ENCODE peak calls at places on chromosome 17, in four cellular contexts. One of them, this sample, is unnamed.

GRCh38 chr17:57682667-57683066 is 62.4 kb downstream of the CCDC182 start:
- DNase-seq in effector CD4-positive, alpha-beta T cell: no peak
- DNase-seq in stimulated activated CD8-positive, alpha-beta memory T cell treated with anti-CD3 and anti-CD28 coated beads, Interleukin-4, amount 100 ng/mL, for 4 hours: no peak
- DNase-seq in heart right ventricle: no peak
- DNase-seq in this sample: no peak

GRCh38 chr17:57478851-57479250 is 222.5 kb downstream of the MSI2 start:
- DNase-seq in effector CD4-positive, alpha-beta T cell: no peak
- DNase-seq in stimulated activated CD8-positive, alpha-beta memory T cell treated with anti-CD3 and anti-CD28 coated beads, Interleukin-4, amount 100 ng/mL, for 4 hours: no peak
- DNase-seq in heart right ventricle: no peak
- DNase-seq in this sample: no peak

GRCh38 chr17:63928172-63928666 is 3.9 kb downstream of the CD79B start:
- DNase-seq in effector CD4-positive, alpha-beta T cell: no peak
- DNase-seq in stimulated activated CD8-positive, alpha-beta memory T cell treated with anti-CD3 and anti-CD28 coated beads, Interleukin-4, amount 100 ng/mL, for 4 hours: no peak
- DNase-seq in heart right ventricle: no peak
- DNase-seq in this sample: no peak

GRCh38 chr17:43479948-43480347 is 3.8 kb upstream of the DHX8 start:
- DNase-seq in effector CD4-positive, alpha-beta T cell: no peak
- DNase-seq in stimulated activated CD8-positive, alpha-beta memory T cell treated with anti-CD3 and anti-CD28 coated beads, Interleukin-4, amount 100 ng/mL, for 4 hours: no peak
- DNase-seq in heart right ventricle: no peak
- DNase-seq in this sample: no peak

GRCh38 chr17:34424814-34425490 is 61.9 kb upstream of the CCL1 start:
- DNase-seq in effector CD4-positive, alpha-beta T cell: no peak
- DNase-seq in stimulated activated CD8-positive, alpha-beta memory T cell treated with anti-CD3 and anti-CD28 coated beads, Interleukin-4, amount 100 ng/mL, for 4 hours: no peak
- DNase-seq in heart right ventricle: no peak
- DNase-seq in this sample: no peak

GRCh38 chr17:42895185-42895555 is 5.4 kb upstream of the G6PC1 start:
- DNase-seq in effector CD4-positive, alpha-beta T cell: no peak
- DNase-seq in stimulated activated CD8-positive, alpha-beta memory T cell treated with anti-CD3 and anti-CD28 coated beads, Interleukin-4, amount 100 ng/mL, for 4 hours: no peak
- DNase-seq in heart right ventricle: peak
- DNase-seq in this sample: no peak

GRCh38 chr17:76558210-76559095 is 18.6 kb downstream of the PRCD start:
- DNase-seq in effector CD4-positive, alpha-beta T cell: no peak
- DNase-seq in stimulated activated CD8-positive, alpha-beta memory T cell treated with anti-CD3 and anti-CD28 coated beads, Interleukin-4, amount 100 ng/mL, for 4 hours: no peak
- DNase-seq in heart right ventricle: no peak
- DNase-seq in this sample: no peak

GRCh38 chr17:82358467-82359350 is at the start of gene TEX19:
- DNase-seq in effector CD4-positive, alpha-beta T cell: no peak
- DNase-seq in stimulated activated CD8-positive, alpha-beta memory T cell treated with anti-CD3 and anti-CD28 coated beads, Interleukin-4, amount 100 ng/mL, for 4 hours: no peak
- DNase-seq in heart right ventricle: no peak
- DNase-seq in this sample: no peak

GRCh38 chr17:31460226-31460721 is 68.8 kb downstream of the RAB11FIP4 start:
- DNase-seq in effector CD4-positive, alpha-beta T cell: no peak
- DNase-seq in stimulated activated CD8-positive, alpha-beta memory T cell treated with anti-CD3 and anti-CD28 coated beads, Interleukin-4, amount 100 ng/mL, for 4 hours: no peak
- DNase-seq in heart right ventricle: no peak
- DNase-seq in this sample: no peak

GRCh38 chr17:36000730-36001108 is 634 bp downstream of the CCL15 start:
- DNase-seq in effector CD4-positive, alpha-beta T cell: no peak
- DNase-seq in stimulated activated CD8-positive, alpha-beta memory T cell treated with anti-CD3 and anti-CD28 coated beads, Interleukin-4, amount 100 ng/mL, for 4 hours: no peak
- DNase-seq in heart right ventricle: no peak
- DNase-seq in this sample: no peak

GRCh38 chr17:2043785-2044184 is 2.0 kb downstream of the OVCA2 start:
- DNase-seq in effector CD4-positive, alpha-beta T cell: no peak
- DNase-seq in stimulated activated CD8-positive, alpha-beta memory T cell treated with anti-CD3 and anti-CD28 coated beads, Interleukin-4, amount 100 ng/mL, for 4 hours: no peak
- DNase-seq in heart right ventricle: no peak
- DNase-seq in this sample: no peak

GRCh38 chr17:28599311-28600184 is 723 bp upstream of the SPAG5 start:
- DNase-seq in effector CD4-positive, alpha-beta T cell: peak
- DNase-seq in stimulated activated CD8-positive, alpha-beta memory T cell treated with anti-CD3 and anti-CD28 coated beads, Interleukin-4, amount 100 ng/mL, for 4 hours: peak
- DNase-seq in heart right ventricle: peak
- DNase-seq in this sample: peak

GRCh38 chr17:12415031-12415430 is 250.7 kb upstream of the MYOCD start:
- DNase-seq in effector CD4-positive, alpha-beta T cell: no peak
- DNase-seq in stimulated activated CD8-positive, alpha-beta memory T cell treated with anti-CD3 and anti-CD28 coated beads, Interleukin-4, amount 100 ng/mL, for 4 hours: no peak
- DNase-seq in heart right ventricle: no peak
- DNase-seq in this sample: no peak

GRCh38 chr17:2011421-2012371 is 13.4 kb downstream of the RTN4RL1 start:
- DNase-seq in effector CD4-positive, alpha-beta T cell: no peak
- DNase-seq in stimulated activated CD8-positive, alpha-beta memory T cell treated with anti-CD3 and anti-CD28 coated beads, Interleukin-4, amount 100 ng/mL, for 4 hours: no peak
- DNase-seq in heart right ventricle: no peak
- DNase-seq in this sample: no peak

GRCh38 chr17:337866-338265 is 14.7 kb downstream of the RPH3AL start:
- DNase-seq in effector CD4-positive, alpha-beta T cell: no peak
- DNase-seq in stimulated activated CD8-positive, alpha-beta memory T cell treated with anti-CD3 and anti-CD28 coated beads, Interleukin-4, amount 100 ng/mL, for 4 hours: no peak
- DNase-seq in heart right ventricle: no peak
- DNase-seq in this sample: no peak

GRCh38 chr17:7858487-7858832 is 657 bp downstream of the CYB5D1 start:
- DNase-seq in effector CD4-positive, alpha-beta T cell: peak
- DNase-seq in stimulated activated CD8-positive, alpha-beta memory T cell treated with anti-CD3 and anti-CD28 coated beads, Interleukin-4, amount 100 ng/mL, for 4 hours: no peak
- DNase-seq in heart right ventricle: peak
- DNase-seq in this sample: no peak

GRCh38 chr17:69728816-69729215 is 314.3 kb downstream of the MAP2K6 start:
- DNase-seq in effector CD4-positive, alpha-beta T cell: no peak
- DNase-seq in stimulated activated CD8-positive, alpha-beta memory T cell treated with anti-CD3 and anti-CD28 coated beads, Interleukin-4, amount 100 ng/mL, for 4 hours: no peak
- DNase-seq in heart right ventricle: no peak
- DNase-seq in this sample: no peak

GRCh38 chr17:80202197-80202596 is 17.9 kb downstream of the SGSH start:
- DNase-seq in effector CD4-positive, alpha-beta T cell: no peak
- DNase-seq in stimulated activated CD8-positive, alpha-beta memory T cell treated with anti-CD3 and anti-CD28 coated beads, Interleukin-4, amount 100 ng/mL, for 4 hours: no peak
- DNase-seq in heart right ventricle: no peak
- DNase-seq in this sample: no peak

GRCh38 chr17:57962441-57963148 is 7.4 kb upstream of the CUEDC1 start:
- DNase-seq in effector CD4-positive, alpha-beta T cell: no peak
- DNase-seq in stimulated activated CD8-positive, alpha-beta memory T cell treated with anti-CD3 and anti-CD28 coated beads, Interleukin-4, amount 100 ng/mL, for 4 hours: no peak
- DNase-seq in heart right ventricle: no peak
- DNase-seq in this sample: no peak

GRCh38 chr17:62650587-62650986 is 23.1 kb downstream of the MRC2 start:
- DNase-seq in effector CD4-positive, alpha-beta T cell: no peak
- DNase-seq in stimulated activated CD8-positive, alpha-beta memory T cell treated with anti-CD3 and anti-CD28 coated beads, Interleukin-4, amount 100 ng/mL, for 4 hours: no peak
- DNase-seq in heart right ventricle: no peak
- DNase-seq in this sample: no peak

GRCh38 chr17:34241062-34241461 is 14.0 kb upstream of the CCL2 start:
- DNase-seq in effector CD4-positive, alpha-beta T cell: no peak
- DNase-seq in stimulated activated CD8-positive, alpha-beta memory T cell treated with anti-CD3 and anti-CD28 coated beads, Interleukin-4, amount 100 ng/mL, for 4 hours: no peak
- DNase-seq in heart right ventricle: peak
- DNase-seq in this sample: no peak

GRCh38 chr17:48596735-48597491 is 3.3 kb upstream of the HOXB5 start:
- DNase-seq in effector CD4-positive, alpha-beta T cell: no peak
- DNase-seq in stimulated activated CD8-positive, alpha-beta memory T cell treated with anti-CD3 and anti-CD28 coated beads, Interleukin-4, amount 100 ng/mL, for 4 hours: no peak
- DNase-seq in heart right ventricle: no peak
- DNase-seq in this sample: no peak

GRCh38 chr17:28270926-28271325 is 48.1 kb upstream of the TMEM97 start:
- DNase-seq in effector CD4-positive, alpha-beta T cell: no peak
- DNase-seq in stimulated activated CD8-positive, alpha-beta memory T cell treated with anti-CD3 and anti-CD28 coated beads, Interleukin-4, amount 100 ng/mL, for 4 hours: no peak
- DNase-seq in heart right ventricle: no peak
- DNase-seq in this sample: no peak

GRCh38 chr17:46056800-46057304 is 57.8 kb downstream of the STH start:
- DNase-seq in effector CD4-positive, alpha-beta T cell: no peak
- DNase-seq in stimulated activated CD8-positive, alpha-beta memory T cell treated with anti-CD3 and anti-CD28 coated beads, Interleukin-4, amount 100 ng/mL, for 4 hours: no peak
- DNase-seq in heart right ventricle: no peak
- DNase-seq in this sample: no peak

GRCh38 chr17:27603446-27603820 is 27.6 kb upstream of the LGALS9 start:
- DNase-seq in effector CD4-positive, alpha-beta T cell: no peak
- DNase-seq in stimulated activated CD8-positive, alpha-beta memory T cell treated with anti-CD3 and anti-CD28 coated beads, Interleukin-4, amount 100 ng/mL, for 4 hours: no peak
- DNase-seq in heart right ventricle: no peak
- DNase-seq in this sample: no peak

GRCh38 chr17:58370309-58370708 is 18.3 kb upstream of the SUPT4H1 start:
- DNase-seq in effector CD4-positive, alpha-beta T cell: no peak
- DNase-seq in stimulated activated CD8-positive, alpha-beta memory T cell treated with anti-CD3 and anti-CD28 coated beads, Interleukin-4, amount 100 ng/mL, for 4 hours: no peak
- DNase-seq in heart right ventricle: no peak
- DNase-seq in this sample: no peak

GRCh38 chr17:68057531-68057952 is 22.0 kb downstream of the KPNA2 start:
- DNase-seq in effector CD4-positive, alpha-beta T cell: peak
- DNase-seq in stimulated activated CD8-positive, alpha-beta memory T cell treated with anti-CD3 and anti-CD28 coated beads, Interleukin-4, amount 100 ng/mL, for 4 hours: no peak
- DNase-seq in heart right ventricle: no peak
- DNase-seq in this sample: peak

GRCh38 chr17:2157081-2157480 is 102.2 kb downstream of the HIC1 start:
- DNase-seq in effector CD4-positive, alpha-beta T cell: no peak
- DNase-seq in stimulated activated CD8-positive, alpha-beta memory T cell treated with anti-CD3 and anti-CD28 coated beads, Interleukin-4, amount 100 ng/mL, for 4 hours: no peak
- DNase-seq in heart right ventricle: no peak
- DNase-seq in this sample: no peak

GRCh38 chr17:42276609-42277341 is 584 bp upstream of the STAT5B start:
- DNase-seq in effector CD4-positive, alpha-beta T cell: no peak
- DNase-seq in stimulated activated CD8-positive, alpha-beta memory T cell treated with anti-CD3 and anti-CD28 coated beads, Interleukin-4, amount 100 ng/mL, for 4 hours: no peak
- DNase-seq in heart right ventricle: peak
- DNase-seq in this sample: no peak

GRCh38 chr17:70987867-70988340 is 818.6 kb downstream of the KCNJ2 start:
- DNase-seq in effector CD4-positive, alpha-beta T cell: no peak
- DNase-seq in stimulated activated CD8-positive, alpha-beta memory T cell treated with anti-CD3 and anti-CD28 coated beads, Interleukin-4, amount 100 ng/mL, for 4 hours: no peak
- DNase-seq in heart right ventricle: no peak
- DNase-seq in this sample: no peak

GRCh38 chr17:71522383-71522782 is 598.4 kb upstream of the SOX9 start:
- DNase-seq in effector CD4-positive, alpha-beta T cell: no peak
- DNase-seq in stimulated activated CD8-positive, alpha-beta memory T cell treated with anti-CD3 and anti-CD28 coated beads, Interleukin-4, amount 100 ng/mL, for 4 hours: no peak
- DNase-seq in heart right ventricle: no peak
- DNase-seq in this sample: no peak

GRCh38 chr17:33113281-33114010 is 121.8 kb downstream of the SPACA3 start:
- DNase-seq in effector CD4-positive, alpha-beta T cell: no peak
- DNase-seq in stimulated activated CD8-positive, alpha-beta memory T cell treated with anti-CD3 and anti-CD28 coated beads, Interleukin-4, amount 100 ng/mL, for 4 hours: no peak
- DNase-seq in heart right ventricle: no peak
- DNase-seq in this sample: no peak

GRCh38 chr17:55742272-55743102 is 8.4 kb upstream of the PCTP start:
- DNase-seq in effector CD4-positive, alpha-beta T cell: no peak
- DNase-seq in stimulated activated CD8-positive, alpha-beta memory T cell treated with anti-CD3 and anti-CD28 coated beads, Interleukin-4, amount 100 ng/mL, for 4 hours: no peak
- DNase-seq in heart right ventricle: no peak
- DNase-seq in this sample: no peak

GRCh38 chr17:51257150-51258081 is 2.4 kb downstream of the MBTD1 start:
- DNase-seq in effector CD4-positive, alpha-beta T cell: no peak
- DNase-seq in stimulated activated CD8-positive, alpha-beta memory T cell treated with anti-CD3 and anti-CD28 coated beads, Interleukin-4, amount 100 ng/mL, for 4 hours: no peak
- DNase-seq in heart right ventricle: no peak
- DNase-seq in this sample: no peak

GRCh38 chr17:82613283-82614094 is 34.8 kb downstream of the WDR45B start:
- DNase-seq in effector CD4-positive, alpha-beta T cell: no peak
- DNase-seq in stimulated activated CD8-positive, alpha-beta memory T cell treated with anti-CD3 and anti-CD28 coated beads, Interleukin-4, amount 100 ng/mL, for 4 hours: no peak
- DNase-seq in heart right ventricle: peak
- DNase-seq in this sample: no peak

GRCh38 chr17:17090642-17091103 is 48.4 kb downstream of the MPRIP start:
- DNase-seq in effector CD4-positive, alpha-beta T cell: no peak
- DNase-seq in stimulated activated CD8-positive, alpha-beta memory T cell treated with anti-CD3 and anti-CD28 coated beads, Interleukin-4, amount 100 ng/mL, for 4 hours: no peak
- DNase-seq in heart right ventricle: no peak
- DNase-seq in this sample: no peak

GRCh38 chr17:67649891-67650290 is 67.8 kb upstream of the NOL11 start:
- DNase-seq in effector CD4-positive, alpha-beta T cell: no peak
- DNase-seq in stimulated activated CD8-positive, alpha-beta memory T cell treated with anti-CD3 and anti-CD28 coated beads, Interleukin-4, amount 100 ng/mL, for 4 hours: no peak
- DNase-seq in heart right ventricle: no peak
- DNase-seq in this sample: no peak

GRCh38 chr17:77453613-77454559 is 313.1 kb downstream of the SEC14L1 start:
- DNase-seq in effector CD4-positive, alpha-beta T cell: peak
- DNase-seq in stimulated activated CD8-positive, alpha-beta memory T cell treated with anti-CD3 and anti-CD28 coated beads, Interleukin-4, amount 100 ng/mL, for 4 hours: no peak
- DNase-seq in heart right ventricle: peak
- DNase-seq in this sample: no peak

This sample was measured in T follicular helper cell.